ENCODE peak calls at places on chromosomes 4 and X, in eight cellular contexts. N is MM.1S, Z is colonic mucosa, G is fibroblast of lung, T is mammary epithelial cell, E is mesenchymal stem cell, C is HCT116, U is IMR-90. H is an unnamed sample.
A peak's percentile ranks its signal among the peaks of the same experiment; 100 is the strongest.

GRCh38 chr4:8160233-8160560 is 1.6 kb upstream of the ABLIM2 start:
- DNase-seq in N (no peak), Z (no peak), G (no peak), T (no peak), E (no peak), C (no peak), U (no peak), H (peak; percentile 59)

GRCh38 chrX:56766554-56767412 is 37.7 kb downstream of the NBDY start:
- DNase-seq in N (peak; percentile 24), Z (peak; percentile 33), G (peak; percentile 62), T (no peak), E (peak; percentile 33), C (no peak), U (peak; percentile 39), H (no peak)

GRCh38 chr4:126736133-126736518 is 896.6 kb upstream of the INTU start:
- DNase-seq in N (no peak), Z (no peak), G (no peak), T (no peak), E (no peak), C (no peak), U (no peak), H (no peak)

GRCh38 chrX:40179333-40179732 is 81.6 kb upstream of the BCOR start:
- DNase-seq in N (no peak), Z (no peak), G (no peak), T (no peak), E (no peak), C (no peak), U (no peak), H (no peak)

GRCh38 chr4:88729146-88729755 is 31.6 kb upstream of the NAP1L5 start:
- DNase-seq in N (no peak), Z (no peak), G (no peak), T (no peak), E (no peak), C (no peak), U (no peak), H (no peak)

GRCh38 chr4:48290146-48290772 is 20.6 kb upstream of the TEC start:
- DNase-seq in N (no peak), Z (peak; percentile 35), G (no peak), T (peak; percentile 6), E (no peak), C (peak; percentile 36), U (no peak), H (no peak)

GRCh38 chr4:32133734-32134133 is 1413.6 kb downstream of the PCDH7 start:
- DNase-seq in N (no peak), Z (no peak), G (no peak), T (no peak), E (no peak), C (no peak), U (no peak), H (no peak)

GRCh38 chrX:101078716-101079115 is at the start of gene TMEM35A:
- DNase-seq in N (no peak), Z (peak; percentile 21), G (peak; percentile 44), T (no peak), E (peak; percentile 49), C (no peak), U (peak; percentile 51), H (no peak)

GRCh38 chrX:135520553-135521404 is at the start of gene INTS6L:
- DNase-seq in N (peak; percentile 90), Z (peak; percentile 90), G (peak; percentile 90), T (peak; percentile 88), E (peak; percentile 94), C (peak; percentile 67), U (peak; percentile 88), H (peak; percentile 94)

GRCh38 chr4:140095694-140096482 is 58.1 kb downstream of the MAML3 start:
- DNase-seq in N (no peak), Z (no peak), G (peak; percentile 100), T (peak; percentile 80), E (peak; percentile 99), C (peak; percentile 62), U (peak; percentile 100), H (no peak)

GRCh38 chr4:24736066-24736465 is 59.3 kb upstream of the SOD3 start:
- DNase-seq in N (no peak), Z (peak; percentile 30), G (no peak), T (peak; percentile 20), E (peak; percentile 8), C (peak; percentile 27), U (peak; percentile 20), H (no peak)

GRCh38 chr4:173014113-173014558 is 154.5 kb upstream of the GALNT7 start:
- DNase-seq in N (no peak), Z (no peak), G (peak; percentile 85), T (peak; percentile 68), E (peak; percentile 74), C (no peak), U (peak; percentile 85), H (no peak)

GRCh38 chrX:50697691-50698090 is 116.3 kb downstream of the SHROOM4 start:
- DNase-seq in N (no peak), Z (no peak), G (peak; percentile 90), T (peak; percentile 55), E (peak; percentile 77), C (no peak), U (peak; percentile 79), H (no peak)

GRCh38 chr4:14887842-14888433 is 114.3 kb upstream of the CPEB2 start:
- DNase-seq in N (no peak), Z (no peak), G (no peak), T (peak; percentile 12), E (no peak), C (no peak), U (no peak), H (no peak)

GRCh38 chrX:3263681-3264126 is 82.7 kb downstream of the MXRA5 start:
- DNase-seq in N (no peak), Z (no peak), G (peak; percentile 37), T (no peak), E (peak; percentile 62), C (no peak), U (peak; percentile 33), H (no peak)

GRCh38 chr4:66023061-66023460 is 352.8 kb upstream of the EPHA5 start:
- DNase-seq in N (no peak), Z (no peak), G (peak; percentile 19), T (no peak), E (no peak), C (no peak), U (no peak), H (no peak)

DNA sequence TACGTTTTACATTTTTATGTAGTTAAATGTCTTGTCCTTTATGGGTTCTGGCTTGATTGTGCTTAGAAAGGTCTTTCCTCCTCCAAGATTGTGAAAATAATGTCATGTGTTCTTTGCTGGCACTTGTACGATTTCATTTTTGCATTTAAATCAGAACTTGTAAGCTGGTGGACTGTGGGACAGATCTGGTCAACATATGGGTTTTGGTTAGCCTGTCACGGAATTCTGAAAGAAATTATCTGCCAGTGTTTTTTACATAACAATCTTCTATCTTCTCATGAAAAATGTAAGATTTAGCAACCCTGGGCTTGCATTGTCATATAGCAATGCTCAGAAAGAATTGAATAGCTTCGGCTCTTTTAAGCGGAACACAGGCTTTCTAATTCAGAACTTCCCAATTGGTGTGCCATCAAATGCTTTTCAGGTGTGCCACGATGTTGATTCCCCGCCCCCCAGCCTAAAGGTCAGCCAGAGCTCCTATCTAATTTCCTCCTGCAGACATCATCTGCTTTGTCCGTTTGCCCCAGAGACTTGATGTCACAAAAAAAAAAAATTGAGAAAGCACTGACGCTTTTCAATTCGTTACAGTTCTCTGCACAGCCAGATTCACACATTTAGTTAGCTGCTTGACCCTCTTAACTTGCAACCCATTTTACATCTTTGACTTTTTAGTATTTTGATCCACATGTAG is 16.2 kb downstream of the AFF1 start:
- DNase-seq in N (no peak), Z (no peak), G (no peak), T (no peak), E (no peak), C (no peak), U (no peak), H (no peak)
- H3K4me3 ChIP-seq in N (no peak overlapping the region), Z (no peak overlapping the region), G (no peak overlapping the region), T (no peak overlapping the region), E (no peak overlapping the region), C (no peak overlapping the region), U (no peak overlapping the region), H (no peak overlapping the region)

GRCh38 chrX:105829006-105829405 is 6.7 kb downstream of the NRK start:
- DNase-seq in N (no peak), Z (no peak), G (peak; percentile 10), T (no peak), E (no peak), C (no peak), U (peak; percentile 4), H (no peak)

GRCh38 chrX:105821471-105822081 is 763 bp upstream of the NRK start:
- DNase-seq in N (no peak), Z (no peak), G (peak; percentile 71), T (no peak), E (peak; percentile 89), C (no peak), U (peak; percentile 45), H (peak; percentile 65)

GRCh38 chrX:105820247-105820646 is 2.1 kb upstream of the NRK start:
- DNase-seq in N (no peak), Z (no peak), G (no peak), T (no peak), E (no peak), C (no peak), U (no peak), H (peak; percentile 22)

GRCh38 chrX:105822138-105823091 is at the start of gene NRK:
- DNase-seq in N (no peak), Z (no peak), G (peak; percentile 35), T (no peak), E (peak; percentile 56), C (no peak), U (no peak), H (peak; percentile 71)

DNA sequence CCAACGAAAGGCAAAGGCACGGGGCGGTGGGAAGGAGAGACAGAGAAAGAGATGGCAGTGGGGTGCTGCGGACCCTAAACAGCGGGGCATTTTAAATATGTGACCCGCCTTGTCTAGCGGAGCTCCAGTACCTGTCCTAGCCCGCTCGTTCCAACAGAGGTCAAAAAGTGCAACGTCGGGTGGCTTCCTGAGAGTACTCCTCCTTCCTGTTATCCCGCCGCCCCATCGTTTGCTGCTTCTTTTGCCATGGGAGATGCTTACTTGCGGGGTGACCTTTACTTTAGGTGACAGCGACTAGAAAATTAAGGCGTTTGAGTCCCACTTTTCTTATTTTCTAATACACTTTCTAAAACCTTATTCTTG is 734 bp downstream of the NRK start:
- DNase-seq in N (no peak), Z (no peak), G (no peak), T (no peak), E (no peak), C (no peak), U (no peak), H (peak; percentile 36)
- H3K9ac ChIP-seq in N (no peak overlapping the region), Z (no peak overlapping the region), G (no peak overlapping the region), T (no peak overlapping the region), E (no peak overlapping the region), C (no peak overlapping the region), U (no peak overlapping the region), H (no peak overlapping the region)

GRCh38 chrX:86044210-86044609 is 3.1 kb downstream of the CHM start:
- DNase-seq in N (no peak), Z (no peak), G (no peak), T (no peak), E (no peak), C (no peak), U (no peak), H (no peak)
- H3K4me3 ChIP-seq in N (no peak overlapping the region), Z (no peak overlapping the region), G (no peak overlapping the region), T (no peak overlapping the region), E (no peak overlapping the region), C (no peak overlapping the region), U (no peak overlapping the region), H (no peak overlapping the region)

DNA sequence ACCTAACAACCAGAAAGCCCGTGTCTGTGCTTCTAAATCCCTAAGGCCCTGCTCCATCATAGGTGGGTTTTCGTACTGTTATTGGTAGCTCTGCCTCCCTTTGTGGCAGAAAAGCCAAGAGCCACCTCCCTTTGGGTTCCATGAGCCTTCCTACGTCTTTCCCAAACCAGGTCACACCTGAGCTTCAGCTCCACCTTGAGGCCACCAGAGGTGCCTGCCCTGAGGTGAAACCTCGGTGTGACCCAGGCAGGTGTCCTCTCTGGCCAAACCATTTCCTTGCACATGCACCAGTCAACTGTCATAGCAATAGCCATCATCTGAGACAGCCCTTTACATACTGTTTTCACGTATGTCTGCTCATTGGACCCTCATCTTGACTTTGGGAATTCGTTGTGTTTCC is 188.0 kb upstream of the RBPJ start:
- DNase-seq in N (no peak), Z (no peak), G (no peak), T (no peak), E (no peak), C (no peak), U (no peak), H (no peak)
- H3K9ac ChIP-seq in N (no peak overlapping the region), Z (no peak overlapping the region), G (no peak overlapping the region), T (no peak overlapping the region), E (no peak overlapping the region), C (no peak overlapping the region), U (no peak overlapping the region), H (no peak overlapping the region)

H was measured in kidney.